ENCODE peak calls at places on chromosomes 5 and 9, in four cellular contexts. One of them, this sample, is unnamed.
A peak's percentile ranks its signal among the peaks of the same experiment; 100 is the strongest.

GRCh38 chr9:38068866-38069628 is at the start of gene SHB:
- DNase-seq in GM12878: no peak
- DNase-seq in H1: peak; percentile 51
- DNase-seq in K562: peak; percentile 98
- DNase-seq in this sample: no peak

GRCh38 chr5:178126556-178126955 is 4.3 kb upstream of the RMND5B start:
- DNase-seq in GM12878: no peak
- DNase-seq in H1: peak; percentile 77
- DNase-seq in K562: peak; percentile 50
- DNase-seq in this sample: no peak

GRCh38 chr9:89252910-89253309 is 58.1 kb upstream of the CKS2 start:
- DNase-seq in GM12878: no peak
- DNase-seq in H1: no peak
- DNase-seq in K562: no peak
- DNase-seq in this sample: no peak

GRCh38 chr5:1568201-1568979 is 44.6 kb upstream of the LPCAT1 start:
- DNase-seq in GM12878: no peak
- DNase-seq in H1: no peak
- DNase-seq in K562: no peak
- DNase-seq in this sample: no peak

GRCh38 chr5:16411741-16412455 is 53.7 kb downstream of the ZNF622 start:
- DNase-seq in GM12878: no peak
- DNase-seq in H1: no peak
- DNase-seq in K562: no peak
- DNase-seq in this sample: no peak

GRCh38 chr9:133170716-133171115 is 7.0 kb upstream of the GBGT1 start:
- DNase-seq in GM12878: no peak
- DNase-seq in H1: no peak
- DNase-seq in K562: no peak
- DNase-seq in this sample: no peak

GRCh38 chr9:29422445-29422844 is 1849.2 kb upstream of the C9orf72 start:
- DNase-seq in GM12878: peak; percentile 1
- DNase-seq in H1: no peak
- DNase-seq in K562: no peak
- DNase-seq in this sample: no peak

GRCh38 chr5:177600458-177601018 is 606 bp downstream of the B4GALT7 start:
- DNase-seq in GM12878: no peak
- DNase-seq in H1: no peak
- DNase-seq in K562: no peak
- DNase-seq in this sample: no peak

GRCh38 chr5:107539726-107540330 is 130.9 kb downstream of the EFNA5 start:
- DNase-seq in GM12878: no peak
- DNase-seq in H1: no peak
- DNase-seq in K562: no peak
- DNase-seq in this sample: no peak

GRCh38 chr9:128323192-128323730 is 622 bp downstream of the COQ4 start:
- DNase-seq in GM12878: no peak
- DNase-seq in H1: no peak
- DNase-seq in K562: no peak
- DNase-seq in this sample: no peak

GRCh38 chr5:146388418-146388817 is 49.8 kb downstream of the POU4F3 start:
- DNase-seq in GM12878: no peak
- DNase-seq in H1: no peak
- DNase-seq in K562: no peak
- DNase-seq in this sample: no peak

GRCh38 chr5:151949909-151950308 is 25.3 kb upstream of the GLRA1 start:
- DNase-seq in GM12878: no peak
- DNase-seq in H1: no peak
- DNase-seq in K562: no peak
- DNase-seq in this sample: no peak

GRCh38 chr5:148776780-148777179 is 49.6 kb upstream of the ADRB2 start:
- DNase-seq in GM12878: no peak
- DNase-seq in H1: no peak
- DNase-seq in K562: no peak
- DNase-seq in this sample: peak; percentile 61

GRCh38 chr5:59337240-59337639 is 556.3 kb downstream of the PDE4D start:
- DNase-seq in GM12878: no peak
- DNase-seq in H1: no peak
- DNase-seq in K562: no peak
- DNase-seq in this sample: no peak

GRCh38 chr5:38931731-38932130 is 85.9 kb downstream of the OSMR start:
- DNase-seq in GM12878: no peak
- DNase-seq in H1: no peak
- DNase-seq in K562: no peak
- DNase-seq in this sample: no peak

GRCh38 chr9:90870646-90871326 is 69.2 kb downstream of the SYK start:
- DNase-seq in GM12878: peak; percentile 17
- DNase-seq in H1: no peak
- DNase-seq in K562: peak; percentile 14
- DNase-seq in this sample: peak; percentile 27

GRCh38 chr5:116502616-116503015 is 72.0 kb downstream of the SEMA6A start:
- DNase-seq in GM12878: no peak
- DNase-seq in H1: no peak
- DNase-seq in K562: no peak
- DNase-seq in this sample: no peak

GRCh38 chr9:121684381-121685145 is 33.1 kb downstream of the DAB2IP start:
- DNase-seq in GM12878: no peak
- DNase-seq in H1: no peak
- DNase-seq in K562: peak; percentile 70
- DNase-seq in this sample: no peak

GRCh38 chr5:15823413-15823812 is 323.4 kb downstream of the FBXL7 start:
- DNase-seq in GM12878: no peak
- DNase-seq in H1: no peak
- DNase-seq in K562: no peak
- DNase-seq in this sample: no peak

GRCh38 chr5:55343107-55343506 is 35.3 kb downstream of the MTREX start:
- DNase-seq in GM12878: no peak
- DNase-seq in H1: no peak
- DNase-seq in K562: no peak
- DNase-seq in this sample: no peak

GRCh38 chr5:55345327-55345726 is 37.5 kb downstream of the MTREX start:
- DNase-seq in GM12878: no peak
- DNase-seq in H1: no peak
- DNase-seq in K562: no peak
- DNase-seq in this sample: no peak

GRCh38 chr5:55343609-55344008 is 35.8 kb downstream of the MTREX start:
- DNase-seq in GM12878: no peak
- DNase-seq in H1: no peak
- DNase-seq in K562: no peak
- DNase-seq in this sample: no peak

GRCh38 chr5:55338810-55339243 is 31.0 kb downstream of the MTREX start:
- DNase-seq in GM12878: peak; percentile 48
- DNase-seq in H1: no peak
- DNase-seq in K562: no peak
- DNase-seq in this sample: no peak

GRCh38 chr5:55344392-55344992 is 36.7 kb downstream of the MTREX start:
- DNase-seq in GM12878: no peak
- DNase-seq in H1: peak; percentile 21
- DNase-seq in K562: peak; percentile 30
- DNase-seq in this sample: peak; percentile 36
- TF ChIP-seq EGR1 in GM12878: no peak
- TF ChIP-seq EGR1 in H1: no peak
- TF ChIP-seq EGR1 in K562: no peak
- TF ChIP-seq EGR1 in this sample: no peak

DNA sequence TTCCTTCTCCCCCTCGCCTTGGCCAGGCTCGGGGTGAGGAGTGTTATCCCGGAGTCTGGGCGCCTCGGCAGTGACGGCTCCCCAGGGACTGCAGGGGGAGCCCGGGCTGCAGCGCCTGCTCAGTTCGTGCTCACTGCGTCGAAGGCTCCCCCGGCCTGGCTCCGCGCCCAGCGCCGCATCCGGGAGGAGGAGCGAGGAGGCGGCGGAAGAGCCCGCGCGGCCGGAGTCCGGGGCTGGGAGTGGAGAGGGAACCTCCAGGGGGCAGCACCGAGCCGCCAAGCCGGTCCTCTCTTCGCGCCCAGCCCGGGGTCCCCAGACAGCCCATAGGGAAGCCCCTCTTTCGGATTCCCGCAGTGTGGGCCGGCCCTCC is 1.3 kb upstream of the EGR1 start:
- DNase-seq in GM12878: peak; percentile 76
- DNase-seq in H1: no peak
- DNase-seq in K562: peak; percentile 94
- DNase-seq in this sample: peak; percentile 81
- TF ChIP-seq SIN3A in GM12878: peak; percentile 56
- TF ChIP-seq SIN3A in H1: no peak
- TF ChIP-seq SIN3A in K562: no peak
- TF ChIP-seq SIN3A in this sample: no peak

GRCh38 chr9:15295761-15296405 is 11.1 kb downstream of the TTC39B start:
- DNase-seq in GM12878: peak; percentile 26
- DNase-seq in H1: no peak
- DNase-seq in K562: no peak
- DNase-seq in this sample: no peak
- TF ChIP-seq MAX in GM12878: no peak
- TF ChIP-seq MAX in H1: no peak
- TF ChIP-seq MAX in K562: no peak
- TF ChIP-seq MAX in this sample: no peak

GRCh38 chr9:94654165-94654894 is 15.0 kb upstream of the FBP1 start:
- DNase-seq in GM12878: no peak
- DNase-seq in H1: no peak
- DNase-seq in K562: no peak
- DNase-seq in this sample: no peak

GRCh38 chr9:94656190-94656589 is 16.9 kb upstream of the FBP1 start:
- DNase-seq in GM12878: peak; percentile 79
- DNase-seq in H1: no peak
- DNase-seq in K562: no peak
- DNase-seq in this sample: no peak

GRCh38 chr9:94655739-94656138 is 16.4 kb upstream of the FBP1 start:
- DNase-seq in GM12878: no peak
- DNase-seq in H1: no peak
- DNase-seq in K562: no peak
- DNase-seq in this sample: no peak

DNA sequence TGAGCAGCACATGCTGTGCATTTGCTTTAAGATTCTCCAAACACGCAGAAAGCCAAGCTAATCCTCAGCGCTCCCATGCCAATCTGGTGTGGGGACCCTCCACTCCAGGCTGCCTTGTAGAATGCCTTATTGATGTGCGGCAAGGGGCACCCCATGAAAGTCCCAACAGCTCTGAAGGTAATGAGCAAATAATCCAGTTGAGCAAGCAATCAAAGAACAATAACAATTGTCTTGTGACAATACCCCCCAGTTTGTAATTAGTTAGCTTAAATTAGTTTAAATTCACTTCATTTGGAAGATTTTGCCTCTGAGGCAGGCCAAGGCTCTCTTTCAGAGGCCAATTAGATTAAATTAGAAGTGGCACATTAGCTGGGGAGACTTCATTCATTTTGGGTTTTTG is 17.7 kb upstream of the FBP1 start:
- DNase-seq in GM12878: no peak
- DNase-seq in H1: no peak
- DNase-seq in K562: no peak
- DNase-seq in this sample: no peak
- TF ChIP-seq EGR1 in GM12878: no peak
- TF ChIP-seq EGR1 in H1: no peak
- TF ChIP-seq EGR1 in K562: no peak
- TF ChIP-seq EGR1 in this sample: no peak

GRCh38 chr5:53034832-53035231 is 45.7 kb downstream of the ITGA2 start:
- DNase-seq in GM12878: no peak
- DNase-seq in H1: no peak
- DNase-seq in K562: no peak
- DNase-seq in this sample: no peak

GRCh38 chr5:53030828-53031425 is 41.8 kb downstream of the ITGA2 start:
- DNase-seq in GM12878: no peak
- DNase-seq in H1: no peak
- DNase-seq in K562: no peak
- DNase-seq in this sample: no peak

GRCh38 chr5:53029608-53030007 is 40.5 kb downstream of the ITGA2 start:
- DNase-seq in GM12878: no peak
- DNase-seq in H1: no peak
- DNase-seq in K562: no peak
- DNase-seq in this sample: no peak

GRCh38 chr5:53032188-53032587 is 43.0 kb downstream of the ITGA2 start:
- DNase-seq in GM12878: no peak
- DNase-seq in H1: no peak
- DNase-seq in K562: no peak
- DNase-seq in this sample: no peak

GRCh38 chr5:53031695-53032096 is 42.5 kb downstream of the ITGA2 start:
- DNase-seq in GM12878: no peak
- DNase-seq in H1: no peak
- DNase-seq in K562: no peak
- DNase-seq in this sample: peak; percentile 27
- TF ChIP-seq SIN3A in GM12878: no peak
- TF ChIP-seq SIN3A in H1: no peak
- TF ChIP-seq SIN3A in K562: no peak
- TF ChIP-seq SIN3A in this sample: peak; percentile 42

GRCh38 chr9:31137850-31138160 is 1246.6 kb upstream of the ACO1 start:
- DNase-seq in GM12878: no peak
- DNase-seq in H1: no peak
- DNase-seq in K562: no peak
- DNase-seq in this sample: no peak

GRCh38 chr9:31137151-31137849 is 1247.1 kb upstream of the ACO1 start:
- DNase-seq in GM12878: no peak
- DNase-seq in H1: no peak
- DNase-seq in K562: no peak
- DNase-seq in this sample: peak; percentile 54

GRCh38 chr9:31136524-31136923 is 1247.9 kb upstream of the ACO1 start:
- DNase-seq in GM12878: no peak
- DNase-seq in H1: no peak
- DNase-seq in K562: no peak
- DNase-seq in this sample: no peak

GRCh38 chr9:31142456-31142855 is 1242.0 kb upstream of the ACO1 start:
- DNase-seq in GM12878: no peak
- DNase-seq in H1: no peak
- DNase-seq in K562: no peak
- DNase-seq in this sample: no peak

GRCh38 chr9:31140316-31140715 is 1244.1 kb upstream of the ACO1 start:
- DNase-seq in GM12878: no peak
- DNase-seq in H1: no peak
- DNase-seq in K562: no peak
- DNase-seq in this sample: peak; percentile 12
- TF ChIP-seq MAX in GM12878: no peak
- TF ChIP-seq MAX in H1: no peak
- TF ChIP-seq MAX in K562: no peak
- TF ChIP-seq MAX in this sample: no peak

DNA sequence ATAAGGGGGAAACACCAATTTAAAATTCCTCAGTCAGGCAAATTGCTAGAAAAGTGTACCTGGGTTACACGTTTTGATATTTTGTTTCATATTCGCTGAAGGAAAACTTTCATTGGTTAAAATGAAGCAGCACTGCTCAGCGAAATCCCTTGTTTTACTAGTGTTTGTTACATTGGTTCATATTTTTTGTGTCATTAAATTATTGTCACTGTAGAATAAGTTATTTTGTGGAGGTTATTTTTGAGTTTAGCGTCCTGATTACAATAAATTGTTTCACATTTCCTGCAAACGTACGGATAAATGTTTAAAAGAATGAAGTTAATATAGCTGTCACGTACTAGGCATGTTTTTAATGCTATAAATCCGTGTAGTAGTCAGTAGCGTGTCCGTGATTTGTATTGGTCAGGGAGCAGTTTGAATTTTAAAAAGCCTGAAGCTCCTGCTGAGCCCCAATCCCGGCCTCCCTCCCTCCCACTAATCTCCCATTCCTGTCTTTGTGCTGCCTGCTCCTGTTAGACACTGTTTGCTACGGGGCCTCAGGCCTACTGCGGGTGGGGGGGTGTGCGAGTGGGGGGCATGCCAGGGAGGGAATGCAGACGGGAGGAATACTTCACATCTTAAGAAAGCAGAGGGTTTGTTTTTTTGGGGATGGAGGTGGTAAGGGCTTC is 2.0 kb downstream of the NIPBL start:
- DNase-seq in GM12878: no peak
- DNase-seq in H1: no peak
- DNase-seq in K562: peak; percentile 74
- DNase-seq in this sample: no peak
- TF ChIP-seq EGR1 in GM12878: no peak
- TF ChIP-seq EGR1 in H1: no peak
- TF ChIP-seq EGR1 in K562: no peak
- TF ChIP-seq EGR1 in this sample: no peak